ENCODE peak calls at places on chromosomes 16 and 17, in ten cellular contexts. T, G, P, K, X, Q, Z, C, V and N are unnamed samples.

GRCh38 chr16:86701286-86701975 is 123.1 kb downstream of the FOXL1 start:
- DNase-seq in T (no peak), Z (no peak), Q (no peak), K (no peak), C (no peak), X (no peak), V (no peak), P (no peak), G (no peak), N (no peak)

GRCh38 chr16:85611455-85612190 is 1.5 kb upstream of the GSE1 start:
- DNase-seq in C (peak), P (no peak), Z (peak), V (peak), T (peak), Q (peak), X (peak), K (no peak), G (peak), N (no peak)

GRCh38 chr17:6592193-6592592 is 35.8 kb upstream of the PITPNM3 start:
- DNase-seq in G (no peak), X (no peak), T (no peak), P (no peak), C (peak), K (no peak), V (no peak), Z (no peak), Q (peak), N (no peak)

GRCh38 chr16:4795181-4795827 is at the start of gene SMIM22:
- DNase-seq in X (peak), P (no peak), K (no peak), C (no peak), V (peak), Z (peak), Q (no peak), G (no peak), T (no peak), N (no peak)

GRCh38 chr17:76585649-76586593 is at the start of gene ST6GALNAC2:
- DNase-seq in V (peak), P (no peak), T (peak), X (peak), C (peak), K (no peak), G (peak), Z (peak), Q (peak), N (no peak)

GRCh38 chr17:78341559-78342437 is 18.1 kb downstream of the SOCS3 start:
- DNase-seq in P (no peak), X (peak), V (peak), C (peak), Z (no peak), Q (peak), T (peak), K (no peak), G (peak), N (no peak)

GRCh38 chr17:63880706-63881105 is 1.0 kb downstream of the GH2 start:
- DNase-seq in G (no peak), V (no peak), C (no peak), Z (no peak), P (no peak), Q (no peak), X (no peak), T (no peak), K (no peak), N (no peak)

GRCh38 chr16:5062051-5062450 is 3.7 kb downstream of the C16orf89 start:
- DNase-seq in Q (no peak), G (no peak), C (no peak), X (no peak), Z (no peak), T (no peak), P (no peak), V (no peak), K (no peak), N (no peak)

GRCh38 chr16:17173134-17173729 is 297.5 kb downstream of the XYLT1 start:
- DNase-seq in Z (no peak), C (no peak), P (no peak), V (no peak), G (peak), K (no peak), X (peak), T (peak), Q (peak), N (no peak)

GRCh38 chr17:32483451-32484019 is 3.3 kb upstream of the CDK5R1 start:
- DNase-seq in X (peak), P (peak), Q (peak), K (no peak), V (peak), T (peak), G (peak), C (peak), Z (peak), N (no peak)

GRCh38 chr17:73786286-73786743 is 142.1 kb upstream of the SDK2 start:
- DNase-seq in V (peak), P (no peak), G (no peak), Z (no peak), T (no peak), Q (no peak), C (no peak), K (no peak), X (peak), N (no peak)

GRCh38 chr17:33371377-33371776 is 78.3 kb upstream of the ASIC2 start:
- DNase-seq in T (no peak), V (no peak), K (no peak), X (no peak), G (no peak), Z (no peak), C (no peak), P (no peak), Q (no peak), N (no peak)

GRCh38 chr16:85799497-85800320 is at the start of the genes COX4I1 and EMC8:
- DNase-seq in Z (peak), T (peak), G (peak), C (peak), K (peak), V (peak), P (peak), Q (peak), X (peak), N (peak)

GRCh38 chr17:18066866-18067265 is 20.9 kb upstream of the DRG2 start:
- DNase-seq in K (no peak), G (no peak), P (no peak), X (no peak), C (no peak), V (no peak), T (no peak), Z (no peak), Q (peak), N (no peak)

GRCh38 chr17:70261170-70261569 is 91.8 kb downstream of the KCNJ2 start:
- DNase-seq in G (no peak), T (no peak), C (no peak), Z (no peak), P (no peak), V (no peak), K (no peak), X (no peak), Q (no peak), N (no peak)

GRCh38 chr17:69854381-69854780 is 220.6 kb upstream of the KCNJ16 start:
- DNase-seq in Z (no peak), P (no peak), G (no peak), T (no peak), K (no peak), X (no peak), C (no peak), V (no peak), Q (no peak), N (no peak)

GRCh38 chr17:59751955-59752413 is 44.5 kb downstream of the VMP1 start:
- DNase-seq in T (no peak), P (no peak), Q (no peak), Z (no peak), G (no peak), V (no peak), X (no peak), K (no peak), C (no peak), N (no peak)

GRCh38 chr16:4935231-4935855 is 1.6 kb downstream of the PPL start:
- DNase-seq in Z (no peak), T (peak), K (no peak), C (no peak), Q (no peak), P (no peak), V (no peak), G (peak), X (peak), N (no peak)

GRCh38 chr16:30747331-30747730 is 894 bp upstream of the PHKG2 start:
- DNase-seq in P (no peak), X (no peak), C (peak), G (no peak), Q (peak), T (peak), V (no peak), K (no peak), Z (no peak), N (no peak)

GRCh38 chr17:82983510-82984248 is 95.7 kb upstream of the METRNL start:
- DNase-seq in Q (no peak), P (no peak), V (no peak), X (no peak), T (no peak), Z (no peak), C (no peak), G (no peak), K (no peak), N (no peak)

GRCh38 chr16:63943568-63943967 is 1178.3 kb downstream of the CDH11 start:
- DNase-seq in K (no peak), P (no peak), X (no peak), C (no peak), V (no peak), Z (no peak), Q (no peak), G (no peak), T (no peak), N (no peak)

GRCh38 chr17:75995385-75995925 is 5.2 kb upstream of the CDK3 start:
- DNase-seq in Z (no peak), Q (no peak), C (no peak), P (no peak), X (no peak), K (no peak), T (no peak), V (no peak), G (no peak), N (no peak)

GRCh38 chr17:6786618-6787017 is 10.6 kb downstream of the FBXO39 start:
- DNase-seq in V (no peak), C (peak), T (no peak), G (peak), K (no peak), Q (peak), P (peak), X (no peak), Z (no peak), N (no peak)